ENCODE peak calls at places on chromosomes 5 and 9, in six cellular contexts. One of them, this sample, is unnamed. For H3K9me3, the result is how much of the 10 kb centered on the place peaks cover.

GRCh38 chr5:37771731-37772130 is 68.1 kb downstream of the GDNF start:
- DNase-seq in cardiac muscle cell: peak
- DNase-seq in body of pancreas: no peak
- DNase-seq in heart right ventricle: no peak
- DNase-seq in HepG2: no peak
- DNase-seq in neural progenitor cell: no peak
- DNase-seq in this sample: no peak

GRCh38 chr9:11141357-11141756 is 528.6 kb upstream of the PTPRD start:
- DNase-seq in cardiac muscle cell: no peak
- DNase-seq in heart right ventricle: no peak
- DNase-seq in body of pancreas: no peak
- DNase-seq in HepG2: no peak
- DNase-seq in neural progenitor cell: no peak
- DNase-seq in this sample: no peak

GRCh38 chr5:73797142-73797530 is 171.1 kb downstream of the ARHGEF28 start:
- DNase-seq in cardiac muscle cell: peak
- DNase-seq in heart right ventricle: no peak
- DNase-seq in neural progenitor cell: no peak
- DNase-seq in body of pancreas: no peak
- DNase-seq in HepG2: no peak
- DNase-seq in this sample: no peak

GRCh38 chr5:96150007-96150406 is 188.4 kb upstream of the ELL2 start:
- DNase-seq in neural progenitor cell: no peak
- DNase-seq in HepG2: no peak
- DNase-seq in body of pancreas: no peak
- DNase-seq in cardiac muscle cell: no peak
- DNase-seq in heart right ventricle: no peak
- DNase-seq in this sample: no peak

GRCh38 chr9:37650873-37651768 is at the start of gene FRMPD1:
- DNase-seq in heart right ventricle: peak
- DNase-seq in neural progenitor cell: peak
- DNase-seq in body of pancreas: peak
- DNase-seq in HepG2: peak
- DNase-seq in cardiac muscle cell: peak
- DNase-seq in this sample: peak

GRCh38 chr9:78365979-78366697 is 69.2 kb downstream of the PSAT1 start:
- DNase-seq in HepG2: no peak
- DNase-seq in neural progenitor cell: peak
- DNase-seq in body of pancreas: no peak
- DNase-seq in cardiac muscle cell: peak
- DNase-seq in heart right ventricle: no peak
- DNase-seq in this sample: no peak

GRCh38 chr5:15234366-15234765 is 265.6 kb upstream of the FBXL7 start:
- DNase-seq in body of pancreas: no peak
- DNase-seq in neural progenitor cell: peak
- DNase-seq in cardiac muscle cell: no peak
- DNase-seq in HepG2: no peak
- DNase-seq in heart right ventricle: no peak
- DNase-seq in this sample: no peak

GRCh38 chr5:38190111-38190510 is 68.2 kb upstream of the EGFLAM start:
- DNase-seq in body of pancreas: no peak
- DNase-seq in HepG2: no peak
- DNase-seq in heart right ventricle: no peak
- DNase-seq in cardiac muscle cell: no peak
- DNase-seq in neural progenitor cell: no peak
- DNase-seq in this sample: no peak

GRCh38 chr5:44888435-44888834 is 79.7 kb downstream of the MRPS30 start:
- DNase-seq in HepG2: no peak
- DNase-seq in heart right ventricle: no peak
- DNase-seq in neural progenitor cell: no peak
- DNase-seq in body of pancreas: no peak
- DNase-seq in cardiac muscle cell: no peak
- DNase-seq in this sample: no peak

GRCh38 chr5:44881266-44881665 is 72.5 kb downstream of the MRPS30 start:
- DNase-seq in cardiac muscle cell: no peak
- DNase-seq in neural progenitor cell: no peak
- DNase-seq in body of pancreas: no peak
- DNase-seq in HepG2: no peak
- DNase-seq in heart right ventricle: no peak
- DNase-seq in this sample: no peak

GRCh38 chr5:44887722-44888121 is 79.0 kb downstream of the MRPS30 start:
- DNase-seq in cardiac muscle cell: no peak
- DNase-seq in neural progenitor cell: no peak
- DNase-seq in body of pancreas: no peak
- DNase-seq in HepG2: no peak
- DNase-seq in heart right ventricle: no peak
- DNase-seq in this sample: no peak

GRCh38 chr5:44885903-44886302 is 77.2 kb downstream of the MRPS30 start:
- DNase-seq in body of pancreas: no peak
- DNase-seq in heart right ventricle: no peak
- DNase-seq in cardiac muscle cell: no peak
- DNase-seq in neural progenitor cell: no peak
- DNase-seq in HepG2: no peak
- DNase-seq in this sample: no peak

DNA sequence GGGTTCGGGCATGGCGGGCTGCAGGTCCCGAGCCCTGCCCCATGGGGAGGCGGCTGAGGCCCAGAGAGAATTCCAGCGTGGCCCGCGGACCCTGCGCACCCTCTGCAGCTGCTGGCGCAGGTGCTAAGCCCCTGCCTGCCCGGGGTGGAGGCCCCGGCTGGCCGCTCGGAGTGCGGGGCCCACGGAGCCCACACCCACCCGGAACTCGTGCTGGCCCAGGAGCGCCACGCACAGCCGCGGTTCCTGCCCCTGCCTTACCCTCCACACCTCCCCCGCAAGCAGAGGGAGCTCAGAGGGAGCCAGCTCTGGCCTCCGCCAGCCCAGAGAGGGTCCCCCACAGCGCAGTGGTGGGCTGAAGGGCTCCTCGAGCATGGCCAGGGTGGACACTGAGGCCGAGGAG is 75.3 kb downstream of the MRPS30 start:
- DNase-seq in HepG2: no peak
- DNase-seq in body of pancreas: no peak
- DNase-seq in cardiac muscle cell: no peak
- DNase-seq in heart right ventricle: no peak
- DNase-seq in neural progenitor cell: no peak
- DNase-seq in this sample: no peak
- H3K4me3 ChIP-seq in HepG2: no peak
- H3K4me3 ChIP-seq in body of pancreas: no peak
- H3K4me3 ChIP-seq in cardiac muscle cell: no peak
- H3K4me3 ChIP-seq in heart right ventricle: no peak
- H3K4me3 ChIP-seq in neural progenitor cell: no peak
- H3K4me3 ChIP-seq in this sample: no peak

DNA sequence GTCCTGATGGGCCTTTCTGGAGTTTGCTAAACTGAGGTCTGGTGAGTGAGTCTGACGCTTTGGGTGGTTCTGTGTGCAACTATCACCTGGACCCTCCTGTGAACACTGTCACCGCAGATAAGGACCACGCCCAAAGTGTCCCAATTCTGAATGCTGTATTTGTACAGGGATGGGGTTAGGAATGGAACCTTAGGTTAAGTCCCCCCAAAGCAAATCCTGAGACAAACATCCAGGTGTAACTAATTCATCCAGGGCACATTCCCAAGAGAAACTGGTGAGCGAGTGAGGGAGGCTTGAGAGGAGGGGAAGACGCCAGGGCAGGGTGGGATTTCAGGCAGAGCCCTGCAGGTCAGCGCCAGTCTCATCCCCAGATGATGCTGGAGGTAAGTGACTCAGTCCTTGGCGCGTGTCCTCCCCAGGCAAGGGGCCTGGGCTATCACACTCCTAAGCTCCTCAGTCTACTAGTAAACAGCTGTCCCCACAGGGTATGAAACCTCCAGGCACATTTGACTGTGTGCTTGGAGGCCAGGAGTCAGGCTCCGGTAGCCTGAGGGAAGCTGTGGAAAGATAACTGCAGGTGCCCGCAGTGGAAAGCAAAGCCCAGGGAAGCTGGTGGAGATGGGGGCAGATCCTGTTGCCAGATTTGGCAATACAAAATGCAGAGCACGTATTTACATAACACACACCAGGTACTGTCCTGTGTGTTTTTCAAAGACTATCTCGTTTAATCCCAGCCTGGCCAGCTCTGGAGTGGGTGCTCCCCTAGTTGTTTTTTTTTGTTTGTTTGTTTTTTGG is 66.7 kb downstream of the IL6ST start:
- DNase-seq in heart right ventricle: no peak
- DNase-seq in neural progenitor cell: no peak
- DNase-seq in HepG2: peak
- DNase-seq in cardiac muscle cell: no peak
- DNase-seq in body of pancreas: no peak
- DNase-seq in this sample: peak
- TF ChIP-seq CTCF in heart right ventricle: no peak
- TF ChIP-seq CTCF in neural progenitor cell: no peak
- TF ChIP-seq CTCF in HepG2: no peak
- TF ChIP-seq CTCF in cardiac muscle cell: no peak
- TF ChIP-seq CTCF in body of pancreas: no peak
- TF ChIP-seq CTCF in this sample: no peak

DNA sequence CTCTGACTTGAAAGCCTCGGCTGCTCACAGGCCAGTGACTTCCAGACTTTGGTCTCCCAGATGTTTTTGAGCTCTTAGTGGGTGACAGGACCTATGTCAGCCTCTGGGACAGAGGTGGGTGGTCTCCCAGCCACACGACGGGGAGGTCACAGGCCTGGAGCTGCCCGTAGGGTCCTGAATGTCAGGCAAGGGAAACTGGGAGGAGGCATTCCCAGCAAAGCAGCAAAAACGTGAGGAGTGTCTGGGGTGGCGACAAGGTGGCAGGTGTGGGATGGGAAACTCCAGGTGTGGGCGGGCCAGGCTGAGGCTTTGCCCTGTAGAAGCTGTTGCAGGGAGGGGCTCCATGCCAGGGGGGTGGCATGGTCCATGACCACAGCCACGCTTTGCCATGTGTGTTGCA is 110.5 kb downstream of the CACNA1B start:
- DNase-seq in cardiac muscle cell: no peak
- DNase-seq in body of pancreas: no peak
- DNase-seq in heart right ventricle: no peak
- DNase-seq in neural progenitor cell: no peak
- DNase-seq in HepG2: no peak
- DNase-seq in this sample: no peak
- H3K9me3 ChIP-seq in cardiac muscle cell: under half
- H3K9me3 ChIP-seq in body of pancreas: under half
- H3K9me3 ChIP-seq in heart right ventricle: under half
- H3K9me3 ChIP-seq in neural progenitor cell: under half
- H3K9me3 ChIP-seq in HepG2: under half
- H3K9me3 ChIP-seq in this sample: under half

GRCh38 chr5:181221792-181222629 is 1.1 kb upstream of the TRIM41 start:
- DNase-seq in HepG2: peak
- DNase-seq in body of pancreas: peak
- DNase-seq in heart right ventricle: peak
- DNase-seq in cardiac muscle cell: peak
- DNase-seq in neural progenitor cell: peak
- DNase-seq in this sample: peak

GRCh38 chr5:181222630-181223040 is 446 bp upstream of the TRIM41 start:
- DNase-seq in neural progenitor cell: no peak
- DNase-seq in heart right ventricle: no peak
- DNase-seq in cardiac muscle cell: no peak
- DNase-seq in body of pancreas: no peak
- DNase-seq in HepG2: no peak
- DNase-seq in this sample: peak

GRCh38 chr5:181219262-181220177 is 3.6 kb upstream of the TRIM41 start:
- DNase-seq in cardiac muscle cell: no peak
- DNase-seq in HepG2: no peak
- DNase-seq in neural progenitor cell: no peak
- DNase-seq in body of pancreas: no peak
- DNase-seq in heart right ventricle: no peak
- DNase-seq in this sample: no peak

GRCh38 chr5:181220178-181220515 is 2.9 kb upstream of the TRIM41 start:
- DNase-seq in HepG2: no peak
- DNase-seq in heart right ventricle: no peak
- DNase-seq in neural progenitor cell: no peak
- DNase-seq in cardiac muscle cell: no peak
- DNase-seq in body of pancreas: no peak
- DNase-seq in this sample: no peak

GRCh38 chr5:181221105-181221791 is 1.8 kb upstream of the TRIM41 start:
- DNase-seq in heart right ventricle: no peak
- DNase-seq in body of pancreas: no peak
- DNase-seq in neural progenitor cell: no peak
- DNase-seq in HepG2: no peak
- DNase-seq in cardiac muscle cell: no peak
- DNase-seq in this sample: peak
- H3K4me3 ChIP-seq in heart right ventricle: peak
- H3K4me3 ChIP-seq in body of pancreas: no peak
- H3K4me3 ChIP-seq in neural progenitor cell: peak
- H3K4me3 ChIP-seq in HepG2: peak
- H3K4me3 ChIP-seq in cardiac muscle cell: peak
- H3K4me3 ChIP-seq in this sample: peak

DNA sequence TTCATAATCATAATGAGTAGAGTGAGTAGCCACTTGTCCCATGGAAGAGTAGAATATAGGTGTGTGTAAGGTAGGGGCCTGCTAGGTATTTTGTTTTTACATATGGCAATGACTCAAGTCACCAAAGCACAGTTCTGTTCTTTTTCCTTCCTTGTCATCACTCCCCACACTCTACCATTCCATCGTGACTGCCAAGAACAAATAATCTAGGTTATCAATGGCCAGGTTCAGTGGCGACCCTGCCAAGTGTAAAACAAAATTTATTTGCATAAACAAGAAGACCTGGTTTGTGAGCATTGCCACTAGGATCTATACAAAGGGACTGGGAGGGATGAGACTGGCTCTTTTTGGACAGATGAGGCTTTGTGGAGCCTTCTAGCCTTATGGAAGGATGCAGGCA is 55.2 kb upstream of the RANBP3L start:
- DNase-seq in heart right ventricle: no peak
- DNase-seq in neural progenitor cell: no peak
- DNase-seq in cardiac muscle cell: no peak
- DNase-seq in HepG2: no peak
- DNase-seq in body of pancreas: no peak
- DNase-seq in this sample: no peak
- TF ChIP-seq CTCF in heart right ventricle: no peak
- TF ChIP-seq CTCF in neural progenitor cell: no peak
- TF ChIP-seq CTCF in cardiac muscle cell: no peak
- TF ChIP-seq CTCF in HepG2: no peak
- TF ChIP-seq CTCF in body of pancreas: no peak
- TF ChIP-seq CTCF in this sample: no peak

DNA sequence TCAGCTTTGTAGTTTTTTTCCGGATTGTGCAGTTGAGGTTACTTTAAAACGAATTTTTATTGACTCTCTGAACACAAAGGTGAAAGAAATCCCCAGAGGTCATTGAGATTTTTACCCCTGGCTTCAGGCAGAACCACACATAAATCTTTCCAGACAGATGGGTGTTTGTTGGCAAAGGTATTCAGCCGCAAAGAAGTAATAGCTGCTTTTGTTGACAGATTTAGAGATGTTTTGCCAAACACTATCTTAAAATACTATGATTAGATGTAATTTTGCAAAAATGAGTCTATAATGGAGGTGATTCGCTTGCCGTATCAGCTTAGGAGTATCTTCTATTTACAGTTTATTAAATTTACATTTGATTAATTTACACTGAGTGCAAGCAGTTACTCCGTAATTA is 418.3 kb upstream of the CLINT1 start:
- DNase-seq in cardiac muscle cell: no peak
- DNase-seq in neural progenitor cell: no peak
- DNase-seq in heart right ventricle: no peak
- DNase-seq in body of pancreas: no peak
- DNase-seq in HepG2: no peak
- DNase-seq in this sample: no peak
- H3K9me3 ChIP-seq in cardiac muscle cell: under half
- H3K9me3 ChIP-seq in neural progenitor cell: under half
- H3K9me3 ChIP-seq in heart right ventricle: under half
- H3K9me3 ChIP-seq in body of pancreas: under half
- H3K9me3 ChIP-seq in HepG2: under half
- H3K9me3 ChIP-seq in this sample: under half